ENCODE peak calls at places on chromosomes 4 and X, in four cellular contexts. One of them, this sample, is unnamed. For H3K36me3 and H3K4me1, the result is how much of the 10 kb centered on the place peaks cover.

GRCh38 chr4:185778307-185778706 is 33.7 kb downstream of the SORBS2 start:
- DNase-seq in stomach: no peak
- DNase-seq in mesendoderm: no peak
- DNase-seq in adrenal gland: no peak
- DNase-seq in this sample: no peak

GRCh38 chr4:17932041-17932440 is 89.5 kb downstream of the LCORL start:
- DNase-seq in stomach: no peak
- DNase-seq in mesendoderm: no peak
- DNase-seq in adrenal gland: no peak
- DNase-seq in this sample: no peak

GRCh38 chr4:55491486-55491885 is 55.2 kb downstream of the CLOCK start:
- DNase-seq in stomach: no peak
- DNase-seq in mesendoderm: no peak
- DNase-seq in adrenal gland: no peak
- DNase-seq in this sample: peak

GRCh38 chr4:5710065-5710961 is 688 bp upstream of the EVC start:
- DNase-seq in stomach: no peak
- DNase-seq in mesendoderm: peak
- DNase-seq in adrenal gland: no peak
- DNase-seq in this sample: peak

GRCh38 chrX:24424948-24425347 is 40.1 kb upstream of the PDK3 start:
- DNase-seq in stomach: no peak
- DNase-seq in mesendoderm: no peak
- DNase-seq in adrenal gland: no peak
- DNase-seq in this sample: peak

GRCh38 chr4:107906458-107907100 is 24.8 kb upstream of the CYP2U1 start:
- DNase-seq in stomach: no peak
- DNase-seq in mesendoderm: no peak
- DNase-seq in adrenal gland: no peak
- DNase-seq in this sample: no peak

GRCh38 chr4:74891037-74891436 is 41.9 kb upstream of the PARM1 start:
- DNase-seq in stomach: no peak
- DNase-seq in mesendoderm: no peak
- DNase-seq in adrenal gland: no peak
- DNase-seq in this sample: no peak

GRCh38 chr4:118989098-118990080 is 100.7 kb downstream of the SYNPO2 start:
- DNase-seq in stomach: no peak
- DNase-seq in mesendoderm: no peak
- DNase-seq in adrenal gland: no peak
- DNase-seq in this sample: peak

GRCh38 chr4:81635747-81636146 is 164.0 kb upstream of the RASGEF1B start:
- DNase-seq in stomach: peak
- DNase-seq in mesendoderm: no peak
- DNase-seq in adrenal gland: peak
- DNase-seq in this sample: no peak

GRCh38 chr4:56768772-56769171 is 52.7 kb downstream of the SPINK2 start:
- DNase-seq in stomach: no peak
- DNase-seq in mesendoderm: no peak
- DNase-seq in adrenal gland: no peak
- DNase-seq in this sample: no peak

GRCh38 chrX:113048896-113049295 is 208.3 kb upstream of the AMOT start:
- DNase-seq in stomach: no peak
- DNase-seq in mesendoderm: no peak
- DNase-seq in adrenal gland: no peak
- DNase-seq in this sample: no peak

GRCh38 chr4:88533937-88534750 is 10.6 kb upstream of the PYURF start:
- DNase-seq in stomach: no peak
- DNase-seq in mesendoderm: peak
- DNase-seq in adrenal gland: no peak
- DNase-seq in this sample: peak

GRCh38 chr4:2923678-2924173 is 39.5 kb downstream of the NOP14 start:
- DNase-seq in stomach: peak
- DNase-seq in mesendoderm: no peak
- DNase-seq in adrenal gland: no peak
- DNase-seq in this sample: no peak

DNA sequence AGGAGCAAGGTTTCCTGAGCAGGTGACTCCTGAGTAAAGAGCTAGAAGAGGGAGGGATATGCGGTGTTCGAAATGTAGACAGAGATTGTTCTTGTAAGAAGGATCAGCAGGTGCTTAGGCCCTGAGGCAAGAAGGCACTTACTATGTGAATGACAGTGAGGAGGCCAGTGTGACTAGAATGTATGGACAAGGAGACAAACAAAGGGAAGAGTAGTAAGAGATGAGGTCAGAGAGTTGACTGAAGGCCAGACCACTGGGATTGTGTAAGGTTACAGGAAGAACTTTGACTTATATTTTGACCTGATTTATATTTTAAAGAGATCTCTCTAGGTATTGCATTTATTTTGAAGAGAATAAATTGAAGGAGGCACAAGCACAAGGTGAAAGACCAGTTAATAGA is 118.4 kb upstream of the ENPEP start:
- DNase-seq in stomach: no peak
- DNase-seq in mesendoderm: no peak
- DNase-seq in adrenal gland: no peak
- DNase-seq in this sample: no peak
- H3K4me3 ChIP-seq in stomach: no peak
- H3K4me3 ChIP-seq in mesendoderm: no peak
- H3K4me3 ChIP-seq in adrenal gland: no peak
- H3K4me3 ChIP-seq in this sample: no peak

DNA sequence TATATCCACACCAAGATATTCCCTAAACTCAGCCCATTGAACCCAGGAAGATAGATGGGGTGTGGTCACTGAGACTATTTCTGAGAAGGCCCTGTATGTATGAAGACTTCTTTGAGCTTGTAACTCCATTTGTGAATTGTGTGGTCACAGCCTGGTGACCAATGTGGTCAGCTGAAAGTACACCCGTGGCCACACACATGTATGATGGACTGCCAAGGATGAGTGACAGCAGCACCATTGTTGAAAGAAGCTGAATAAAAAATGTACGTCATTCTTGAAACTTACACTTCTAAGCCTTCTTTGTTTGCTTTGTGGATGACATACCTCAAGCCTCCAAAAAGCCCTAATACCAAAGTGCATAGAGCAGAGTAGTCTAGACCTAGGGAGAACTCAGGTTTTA is 581.4 kb downstream of the RAB28 start:
- DNase-seq in stomach: no peak
- DNase-seq in mesendoderm: no peak
- DNase-seq in adrenal gland: no peak
- DNase-seq in this sample: no peak
- H3K36me3 ChIP-seq in stomach: under half
- H3K36me3 ChIP-seq in mesendoderm: under half
- H3K36me3 ChIP-seq in adrenal gland: under half
- H3K36me3 ChIP-seq in this sample: under half

GRCh38 chrX:66022742-66023725 is 16.8 kb downstream of the VSIG4 start:
- DNase-seq in stomach: no peak
- DNase-seq in mesendoderm: peak
- DNase-seq in adrenal gland: no peak
- DNase-seq in this sample: no peak

GRCh38 chrX:66020578-66021406 is 19.1 kb downstream of the VSIG4 start:
- DNase-seq in stomach: no peak
- DNase-seq in mesendoderm: no peak
- DNase-seq in adrenal gland: no peak
- DNase-seq in this sample: no peak

GRCh38 chrX:66021758-66022741 is 17.8 kb downstream of the VSIG4 start:
- DNase-seq in stomach: no peak
- DNase-seq in mesendoderm: no peak
- DNase-seq in adrenal gland: no peak
- DNase-seq in this sample: no peak

GRCh38 chrX:66019974-66020373 is 19.9 kb downstream of the VSIG4 start:
- DNase-seq in stomach: no peak
- DNase-seq in mesendoderm: no peak
- DNase-seq in adrenal gland: no peak
- DNase-seq in this sample: no peak

DNA sequence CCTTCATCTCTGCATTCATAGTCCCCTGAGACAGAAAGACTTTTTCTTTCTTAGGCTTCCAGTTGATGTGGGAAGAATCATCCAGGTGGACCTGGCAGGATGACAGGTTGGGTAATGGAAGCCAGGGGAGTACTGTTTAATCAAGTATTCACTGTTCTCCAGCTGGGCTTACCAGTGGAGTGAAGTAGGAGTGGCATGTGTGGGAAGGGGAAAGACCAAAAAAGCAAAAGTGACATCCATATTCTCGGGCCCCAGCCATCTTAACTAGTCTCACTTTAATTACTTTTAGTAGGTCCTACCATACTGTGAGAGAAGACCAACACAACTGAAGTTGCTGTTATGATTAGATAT is 18.5 kb downstream of the VSIG4 start:
- DNase-seq in stomach: no peak
- DNase-seq in mesendoderm: no peak
- DNase-seq in adrenal gland: no peak
- DNase-seq in this sample: no peak
- H3K4me1 ChIP-seq in stomach: under half
- H3K4me1 ChIP-seq in mesendoderm: under half
- H3K4me1 ChIP-seq in adrenal gland: under half
- H3K4me1 ChIP-seq in this sample: under half

DNA sequence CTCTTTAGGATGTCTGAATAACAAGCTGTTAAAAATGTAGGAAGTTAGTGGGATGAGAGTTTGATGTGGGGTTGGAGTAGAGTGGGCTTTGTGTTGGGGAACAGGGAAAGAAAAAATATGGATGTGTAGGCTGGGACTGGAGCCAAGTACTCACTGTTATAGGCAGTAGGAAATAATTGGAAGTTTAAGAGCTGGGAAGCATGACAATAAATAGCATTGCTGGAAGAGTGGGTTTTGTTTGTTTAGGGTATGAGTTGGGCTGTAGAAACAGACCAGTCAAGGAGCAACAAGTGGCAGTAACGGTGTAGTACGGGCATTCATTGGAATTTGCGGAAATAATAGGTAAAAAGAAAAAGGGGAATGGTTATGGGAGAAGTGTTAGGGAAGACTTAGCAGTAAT is 81.6 kb downstream of the KDM6A start:
- DNase-seq in stomach: no peak
- DNase-seq in mesendoderm: no peak
- DNase-seq in adrenal gland: no peak
- DNase-seq in this sample: no peak
- H3K4me3 ChIP-seq in stomach: no peak
- H3K4me3 ChIP-seq in mesendoderm: no peak
- H3K4me3 ChIP-seq in adrenal gland: no peak
- H3K4me3 ChIP-seq in this sample: no peak

GRCh38 chrX:115147220-115147619 is 42.0 kb upstream of the RBMXL3 start:
- DNase-seq in stomach: no peak
- DNase-seq in mesendoderm: peak
- DNase-seq in adrenal gland: no peak
- DNase-seq in this sample: peak

GRCh38 chrX:115138040-115138439 is 51.2 kb upstream of the RBMXL3 start:
- DNase-seq in stomach: no peak
- DNase-seq in mesendoderm: peak
- DNase-seq in adrenal gland: no peak
- DNase-seq in this sample: no peak

DNA sequence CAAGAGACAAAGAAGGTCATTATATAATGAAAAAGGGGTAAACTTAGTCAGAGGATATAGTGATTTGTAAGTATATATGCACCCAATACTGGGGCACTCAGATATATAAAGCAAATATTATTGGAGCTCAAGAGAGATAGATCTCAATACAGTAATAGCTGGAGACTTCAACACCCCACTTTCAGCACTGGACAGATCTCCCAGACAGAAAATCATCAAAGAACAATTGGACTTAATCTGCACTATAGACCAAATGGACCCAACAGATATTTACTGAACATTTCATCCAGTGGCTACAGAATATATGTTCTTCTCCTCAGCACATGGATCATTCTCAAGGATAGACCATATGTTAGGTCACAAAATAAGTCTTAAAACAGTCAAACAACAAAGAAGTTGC is 47.2 kb upstream of the RBMXL3 start:
- DNase-seq in stomach: no peak
- DNase-seq in mesendoderm: no peak
- DNase-seq in adrenal gland: no peak
- DNase-seq in this sample: no peak
- H3K36me3 ChIP-seq in stomach: under half
- H3K36me3 ChIP-seq in mesendoderm: under half
- H3K36me3 ChIP-seq in adrenal gland: under half
- H3K36me3 ChIP-seq in this sample: under half

DNA sequence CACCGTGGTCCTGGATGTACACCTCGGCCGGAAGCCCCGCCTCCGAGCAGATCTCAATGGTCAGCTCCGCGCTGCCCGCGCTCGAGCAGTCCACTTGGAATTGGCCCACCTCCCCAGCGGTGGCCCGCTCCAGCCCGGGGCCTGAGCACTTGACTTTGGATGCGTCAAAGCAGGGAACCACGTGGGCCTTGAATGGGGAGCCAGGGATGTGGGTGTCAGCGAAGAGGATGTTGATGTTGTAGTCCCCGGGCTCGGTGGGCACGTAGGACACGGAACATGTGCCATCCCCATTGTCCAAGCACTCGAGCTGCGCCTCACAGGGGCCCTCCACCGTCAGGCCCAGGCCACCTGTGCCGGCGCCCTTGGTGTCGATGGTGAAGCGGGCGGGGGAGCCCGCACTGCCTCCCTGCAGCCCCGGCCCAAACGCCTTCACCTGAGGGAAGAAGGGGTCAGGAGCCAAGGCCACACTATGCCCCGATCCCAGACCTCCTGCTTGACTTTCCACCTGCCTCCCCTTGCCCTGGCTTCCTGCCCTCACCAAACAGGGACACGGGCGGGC is 14.2 kb downstream of the FLNA start:
- DNase-seq in stomach: no peak
- DNase-seq in mesendoderm: no peak
- DNase-seq in adrenal gland: no peak
- DNase-seq in this sample: no peak
- H3K4me1 ChIP-seq in stomach: under half
- H3K4me1 ChIP-seq in mesendoderm: under half
- H3K4me1 ChIP-seq in adrenal gland: under half
- H3K4me1 ChIP-seq in this sample: under half

GRCh38 chr4:25844957-25845712 is 17.7 kb downstream of the SEL1L3 start:
- DNase-seq in stomach: no peak
- DNase-seq in mesendoderm: no peak
- DNase-seq in adrenal gland: no peak
- DNase-seq in this sample: no peak

GRCh38 chr4:25843340-25844097 is 19.3 kb downstream of the SEL1L3 start:
- DNase-seq in stomach: peak
- DNase-seq in mesendoderm: no peak
- DNase-seq in adrenal gland: no peak
- DNase-seq in this sample: no peak

GRCh38 chr4:25852105-25852504 is 10.7 kb downstream of the SEL1L3 start:
- DNase-seq in stomach: no peak
- DNase-seq in mesendoderm: no peak
- DNase-seq in adrenal gland: no peak
- DNase-seq in this sample: no peak

GRCh38 chr4:25845841-25846653 is 16.7 kb downstream of the SEL1L3 start:
- DNase-seq in stomach: no peak
- DNase-seq in mesendoderm: no peak
- DNase-seq in adrenal gland: no peak
- DNase-seq in this sample: no peak

DNA sequence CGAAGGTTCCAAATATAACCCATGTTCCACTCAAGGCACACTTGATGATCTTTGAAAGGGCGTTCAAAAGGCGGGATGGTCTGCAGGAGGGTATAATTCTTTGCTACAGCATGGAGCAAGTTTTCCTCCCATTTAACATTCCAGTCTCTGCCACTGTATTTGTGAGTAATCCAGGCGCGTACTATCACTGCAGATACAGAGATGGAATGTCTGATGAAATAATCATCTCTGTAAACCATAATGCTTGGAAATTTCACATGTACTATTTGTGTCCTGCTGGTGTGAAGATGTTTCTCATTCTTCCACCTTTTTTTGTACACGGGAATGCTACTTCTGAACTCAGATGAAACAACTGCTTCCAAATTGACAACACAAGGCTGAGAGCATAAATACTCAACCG is 15.5 kb downstream of the SEL1L3 start:
- DNase-seq in stomach: no peak
- DNase-seq in mesendoderm: no peak
- DNase-seq in adrenal gland: no peak
- DNase-seq in this sample: no peak
- H3K4me3 ChIP-seq in stomach: no peak
- H3K4me3 ChIP-seq in mesendoderm: no peak
- H3K4me3 ChIP-seq in adrenal gland: no peak
- H3K4me3 ChIP-seq in this sample: no peak

GRCh38 chr4:87451537-87451936 is 29.2 kb downstream of the NUDT9 start:
- DNase-seq in stomach: no peak
- DNase-seq in mesendoderm: peak
- DNase-seq in adrenal gland: no peak
- DNase-seq in this sample: no peak
- H3K36me3 ChIP-seq in stomach: under half
- H3K36me3 ChIP-seq in mesendoderm: under half
- H3K36me3 ChIP-seq in adrenal gland: under half
- H3K36me3 ChIP-seq in this sample: under half